ENCODE peak calls at places on chromosomes 4 and X, in five cellular contexts. P, E, B, R and W are unnamed samples.

GRCh38 chrX:130159776-130160175 is 5.9 kb downstream of the AIFM1 start:
- DNase-seq in P (no peak), E (no peak), B (no peak), R (no peak), W (no peak)

GRCh38 chr4:67288964-67289363 is 256.3 kb downstream of the CENPC start:
- DNase-seq in P (no peak), E (peak), B (no peak), R (no peak), W (peak)

GRCh38 chrX:138745215-138745614 is 33.7 kb upstream of the FGF13 start:
- DNase-seq in P (no peak), E (peak), B (no peak), R (no peak), W (peak)

GRCh38 chr4:142554412-142554811 is 291.7 kb downstream of the INPP4B start:
- DNase-seq in P (no peak), E (no peak), B (no peak), R (no peak), W (no peak)

GRCh38 chr4:127055349-127055748 is 577.4 kb upstream of the INTU start:
- DNase-seq in P (no peak), E (no peak), B (no peak), R (no peak), W (peak)

GRCh38 chrX:42073468-42073867 is 150.1 kb upstream of the CASK start:
- DNase-seq in P (no peak), E (no peak), B (no peak), R (no peak), W (no peak)

GRCh38 chr4:183823394-183823793 is 81.7 kb upstream of the STOX2 start:
- DNase-seq in P (peak), E (peak), B (peak), R (no peak), W (peak)

GRCh38 chr4:119314356-119314755 is 7.6 kb downstream of the FABP2 start:
- DNase-seq in P (no peak), E (peak), B (peak), R (no peak), W (peak)

GRCh38 chrX:48726596-48726995 is 30.1 kb downstream of the SUV39H1 start:
- DNase-seq in P (no peak), E (no peak), B (no peak), R (no peak), W (no peak)

GRCh38 chr4:57089549-57089948 is 20.6 kb downstream of the IGFBP7 start:
- DNase-seq in P (no peak), E (no peak), B (no peak), R (no peak), W (no peak)

GRCh38 chrX:119677654-119677981 is 15.3 kb downstream of the SEPTIN6 start:
- DNase-seq in P (no peak), E (no peak), B (no peak), R (no peak), W (no peak)

GRCh38 chrX:16946971-16947562 is 609 bp downstream of the REPS2 start:
- DNase-seq in P (no peak), E (peak), B (peak), R (no peak), W (no peak)

GRCh38 chrX:44637282-44637681 is 94.6 kb upstream of the FUNDC1 start:
- DNase-seq in P (no peak), E (no peak), B (no peak), R (no peak), W (peak)

GRCh38 chr4:106587558-106587957 is 219.0 kb upstream of the GIMD1 start:
- DNase-seq in P (no peak), E (no peak), B (no peak), R (no peak), W (peak)

GRCh38 chr4:140884431-140885058 is 128.4 kb upstream of the TBC1D9 start:
- DNase-seq in P (peak), E (peak), B (peak), R (peak), W (peak)

GRCh38 chr4:183014361-183015084 is 84.5 kb upstream of the WWC2 start:
- DNase-seq in P (no peak), E (no peak), B (no peak), R (no peak), W (no peak)

GRCh38 chr4:83074086-83074704 is 39.2 kb downstream of the COPS4 start:
- DNase-seq in P (peak), E (peak), B (peak), R (peak), W (peak)

GRCh38 chr4:57492479-57492878 is 382.3 kb upstream of the IGFBP7 start:
- DNase-seq in P (no peak), E (no peak), B (no peak), R (no peak), W (no peak)

GRCh38 chrX:41164469-41164868 is 79.2 kb downstream of the USP9X start:
- DNase-seq in P (no peak), E (no peak), B (peak), R (no peak), W (no peak)

GRCh38 chr4:108941914-108942379 is 179.1 kb upstream of the ETNPPL start:
- DNase-seq in P (no peak), E (no peak), B (no peak), R (no peak), W (no peak)

GRCh38 chrX:21657318-21658151 is 595 bp downstream of the KLHL34 start:
- DNase-seq in P (no peak), E (no peak), B (no peak), R (no peak), W (no peak)

GRCh38 chr4:7802093-7802726 is 137.5 kb downstream of the AFAP1 start:
- DNase-seq in P (peak), E (peak), B (peak), R (peak), W (peak)
- TF ChIP-seq CTCF in P (peak), E (peak), B (peak), R (peak), W (peak)

GRCh38 chr4:177380730-177381287 is 61.4 kb downstream of the AGA start:
- DNase-seq in P (no peak), E (peak), B (no peak), R (no peak), W (no peak)
- TF ChIP-seq CTCF in P (no peak), E (peak), B (no peak), R (peak), W (no peak)

GRCh38 chr4:149897784-149898183 is 82.1 kb upstream of the IQCM start:
- DNase-seq in P (no peak), E (peak), B (no peak), R (peak), W (peak)
- TF ChIP-seq CTCF in P (peak), E (peak), B (peak), R (no peak), W (peak)

GRCh38 chr4:80619070-80619674 is 283.6 kb downstream of the CFAP299 start:
- DNase-seq in P (no peak), E (peak), B (no peak), R (peak), W (peak)
- TF ChIP-seq CTCF in P (peak), E (peak), B (peak), R (peak), W (peak)

GRCh38 chr4:26235500-26235899 is 85.3 kb upstream of the RBPJ start:
- DNase-seq in P (peak), E (no peak), B (peak), R (no peak), W (peak)
- TF ChIP-seq CTCF in P (no peak), E (no peak), B (no peak), R (no peak), W (peak)

GRCh38 chr4:146245899-146246298 is 31.6 kb downstream of the REELD1 start:
- DNase-seq in P (no peak), E (no peak), B (no peak), R (no peak), W (no peak)

GRCh38 chr4:146244496-146244895 is 30.2 kb downstream of the REELD1 start:
- DNase-seq in P (no peak), E (no peak), B (no peak), R (no peak), W (no peak)

GRCh38 chr4:146246381-146246780 is 32.0 kb downstream of the REELD1 start:
- DNase-seq in P (no peak), E (no peak), B (no peak), R (no peak), W (no peak)

GRCh38 chr4:146243883-146244277 is 29.5 kb downstream of the REELD1 start:
- DNase-seq in P (no peak), E (no peak), B (no peak), R (no peak), W (no peak)

DNA sequence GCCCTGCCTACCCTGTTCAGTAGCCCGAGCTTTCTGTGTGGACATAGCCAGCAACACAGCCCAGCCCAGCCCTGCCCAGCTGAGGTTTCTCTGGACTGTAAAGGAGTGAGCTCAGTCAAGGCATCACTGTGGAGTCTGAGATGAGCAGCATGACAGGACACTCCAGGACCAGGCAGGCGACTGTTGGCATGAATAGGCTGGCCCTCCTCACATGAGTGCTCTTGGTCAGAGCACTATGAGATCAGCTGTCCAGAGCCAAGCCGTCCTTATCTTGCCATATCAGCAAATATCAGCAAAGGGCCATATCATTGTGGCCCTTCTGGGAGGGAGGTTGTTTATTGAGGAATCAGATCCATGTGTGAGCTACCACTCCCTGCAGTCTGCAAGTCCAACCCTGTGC is 30.9 kb downstream of the REELD1 start:
- DNase-seq in P (peak), E (no peak), B (peak), R (no peak), W (no peak)
- TF ChIP-seq CTCF in P (no peak), E (no peak), B (no peak), R (no peak), W (no peak)

GRCh38 chrX:23616361-23616760 is 50.9 kb upstream of the PRDX4 start:
- DNase-seq in P (no peak), E (peak), B (no peak), R (no peak), W (peak)
- TF ChIP-seq CTCF in P (peak), E (peak), B (peak), R (peak), W (peak)

GRCh38 chr4:71188197-71188625 is 150.6 kb upstream of the SLC4A4 start:
- DNase-seq in P (no peak), E (peak), B (no peak), R (no peak), W (no peak)
- TF ChIP-seq CTCF in P (no peak), E (no peak), B (no peak), R (no peak), W (no peak)

GRCh38 chr4:25162566-25162965 is 2.3 kb upstream of the SEPSECS start:
- DNase-seq in P (no peak), E (no peak), B (no peak), R (no peak), W (peak)

GRCh38 chr4:25161599-25161960 is 1.3 kb upstream of the SEPSECS start:
- DNase-seq in P (peak), E (no peak), B (no peak), R (no peak), W (peak)

GRCh38 chr4:25160714-25161598 is 707 bp upstream of the SEPSECS start:
- DNase-seq in P (peak), E (no peak), B (no peak), R (no peak), W (peak)

GRCh38 chr4:25158817-25159216 is 1.4 kb downstream of the SEPSECS start:
- DNase-seq in P (no peak), E (no peak), B (no peak), R (no peak), W (no peak)

GRCh38 chr4:25159837-25160713 is at the start of gene SEPSECS:
- DNase-seq in P (peak), E (peak), B (peak), R (peak), W (peak)
- TF ChIP-seq CTCF in P (no peak), E (no peak), B (no peak), R (no peak), W (no peak)